ENCODE peak calls at places on chromosomes 7 and 10, in six cellular contexts. R is neuronal stem cell, H is PC-3, W is Panc1, A is tibial nerve, G is adrenal gland. C is an unnamed sample.

GRCh38 chr7:2307690-2308107 is 6.5 kb downstream of the SNX8 start:
- DNase-seq in R (no peak), H (no peak), W (no peak), A (no peak), G (no peak), C (no peak)

GRCh38 chr7:72674394-72674793 is 153.6 kb downstream of the TYW1B start:
- DNase-seq in R (no peak), H (peak; percentile 48), W (no peak), A (no peak), G (no peak), C (no peak)

GRCh38 chr7:22810843-22811242 is 11.8 kb downstream of the TOMM7 start:
- DNase-seq in R (no peak), H (no peak), W (no peak), A (no peak), G (no peak), C (no peak)

GRCh38 chr7:122143376-122143750 is 686 bp downstream of the AASS start:
- DNase-seq in R (peak; percentile 21), H (no peak), W (no peak), A (no peak), G (peak; percentile 17), C (no peak)

GRCh38 chr7:130387628-130388403 is 7.5 kb downstream of the CPA1 start:
- DNase-seq in R (no peak), H (no peak), W (no peak), A (no peak), G (no peak), C (no peak)

GRCh38 chr10:97633921-97634320 is 621 bp upstream of the MORN4 start:
- DNase-seq in R (no peak), H (peak; percentile 20), W (no peak), A (no peak), G (no peak), C (no peak)

GRCh38 chr7:115008465-115009114 is 86.7 kb downstream of the MDFIC start:
- DNase-seq in R (no peak), H (no peak), W (no peak), A (peak; percentile 75), G (peak; percentile 67), C (no peak)

GRCh38 chr7:31106303-31107105 is 54.4 kb downstream of the ADCYAP1R1 start:
- DNase-seq in R (no peak), H (no peak), W (no peak), A (no peak), G (no peak), C (no peak)

GRCh38 chr10:73937333-73938020 is 26.5 kb downstream of the PLAU start:
- DNase-seq in R (no peak), H (peak; percentile 52), W (no peak), A (no peak), G (no peak), C (no peak)

GRCh38 chr7:155815332-155816191 is 3.3 kb upstream of the SHH start:
- DNase-seq in R (no peak), H (peak; percentile 76), W (no peak), A (no peak), G (peak; percentile 74), C (peak; percentile 73)

DNA sequence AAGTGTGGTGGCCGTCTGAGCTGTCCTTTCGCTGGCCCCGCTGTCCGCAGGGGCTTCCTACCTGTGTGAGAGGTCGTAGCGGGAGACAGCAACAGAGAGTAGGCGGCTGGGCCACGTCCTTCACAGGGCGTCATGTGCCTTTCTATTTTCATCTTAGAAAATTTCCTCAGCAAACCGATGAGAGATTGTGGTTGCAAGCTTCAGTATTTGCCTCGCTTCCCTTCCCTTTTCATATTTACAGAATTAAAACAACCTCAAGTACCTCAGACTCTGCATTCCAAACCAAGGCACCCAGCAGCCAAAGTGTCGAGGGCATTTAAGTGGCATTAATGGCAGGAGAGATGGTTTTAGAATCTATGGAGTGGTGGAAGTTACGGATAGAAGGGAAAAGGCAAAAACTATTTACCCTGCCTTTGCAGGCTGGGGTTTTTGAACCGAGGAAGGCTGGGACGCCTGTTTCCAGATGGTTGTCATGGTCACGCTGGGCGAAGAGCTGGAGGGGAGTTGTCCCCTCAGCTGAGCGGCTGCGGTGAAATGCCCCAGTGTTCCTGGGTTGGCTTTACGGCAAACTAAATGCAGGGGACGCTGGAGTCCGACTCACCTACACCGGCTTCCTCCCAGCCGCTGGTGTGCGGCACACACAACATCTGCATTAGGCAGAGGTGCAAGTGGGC is 41.9 kb downstream of the WIPI2 start:
- DNase-seq in R (no peak), H (no peak), W (no peak), A (no peak), G (no peak), C (no peak)
- H3K36me3 ChIP-seq in R (peaks cover 63% of the 10 kb centered on the region), H (peaks cover 3% of the 10 kb centered on the region), W (peaks cover 3% of the 10 kb centered on the region), A (peaks cover 67% of the 10 kb centered on the region), G (peaks cover 53% of the 10 kb centered on the region), C (peaks cover 19% of the 10 kb centered on the region)

GRCh38 chr10:43403911-43404674 is 4.9 kb downstream of the HNRNPF start:
- DNase-seq in R (no peak), H (peak; percentile 46), W (no peak), A (no peak), G (no peak), C (no peak)
- H3K4me3 ChIP-seq in R (no peak overlapping the region), H (peak overlapping the region; percentile 98), W (peak overlapping the region; percentile 96), A (no peak overlapping the region), G (no peak overlapping the region), C (peak overlapping the region; percentile 31)

GRCh38 chr10:1247598-1248261 is 191.5 kb downstream of the WDR37 start:
- DNase-seq in R (no peak), H (no peak), W (no peak), A (no peak), G (no peak), C (no peak)
- H3K36me3 ChIP-seq in R (no peaks in the 10 kb centered on the region), H (no peaks in the 10 kb centered on the region), W (no peaks in the 10 kb centered on the region), A (no peaks in the 10 kb centered on the region), G (no peaks in the 10 kb centered on the region), C (no peaks in the 10 kb centered on the region)

GRCh38 chr10:70493660-70494234 is 15.2 kb downstream of the PALD1 start:
- DNase-seq in R (no peak), H (no peak), W (no peak), A (no peak), G (no peak), C (no peak)
- H3K4me3 ChIP-seq in R (no peak overlapping the region), H (no peak overlapping the region), W (no peak overlapping the region), A (no peak overlapping the region), G (no peak overlapping the region), C (no peak overlapping the region)

GRCh38 chr10:128144547-128144946 is 18.3 kb upstream of the MKI67 start:
- DNase-seq in R (no peak), H (no peak), W (no peak), A (no peak), G (no peak), C (no peak)

GRCh38 chr10:128143531-128143930 is 17.3 kb upstream of the MKI67 start:
- DNase-seq in R (no peak), H (no peak), W (no peak), A (no peak), G (no peak), C (no peak)

GRCh38 chr10:128137877-128138276 is 11.7 kb upstream of the MKI67 start:
- DNase-seq in R (no peak), H (no peak), W (no peak), A (no peak), G (no peak), C (no peak)

DNA sequence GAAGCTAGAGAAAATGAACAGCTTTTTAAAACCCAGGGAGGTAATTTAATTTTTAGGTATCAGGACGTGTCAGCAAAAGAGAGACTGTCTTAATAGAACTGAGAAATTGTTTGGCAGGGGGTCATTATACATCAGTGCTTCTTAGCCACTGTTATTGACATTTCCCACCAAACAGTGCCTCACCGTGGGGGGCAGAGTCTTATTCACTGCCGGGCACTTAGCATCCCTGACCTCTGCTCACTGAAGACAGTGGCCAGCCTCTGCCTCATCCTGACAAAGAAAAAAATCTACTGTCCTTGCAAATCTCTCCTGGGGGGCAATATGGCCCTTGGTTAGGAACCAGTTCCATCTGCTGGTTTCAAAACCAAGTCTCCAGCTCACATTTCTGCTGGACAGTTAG is 14.2 kb upstream of the MKI67 start:
- DNase-seq in R (no peak), H (no peak), W (no peak), A (no peak), G (no peak), C (no peak)
- H3K36me3 ChIP-seq in R (no peaks in the 10 kb centered on the region), H (no peaks in the 10 kb centered on the region), W (no peaks in the 10 kb centered on the region), A (no peaks in the 10 kb centered on the region), G (no peaks in the 10 kb centered on the region), C (no peaks in the 10 kb centered on the region)

DNA sequence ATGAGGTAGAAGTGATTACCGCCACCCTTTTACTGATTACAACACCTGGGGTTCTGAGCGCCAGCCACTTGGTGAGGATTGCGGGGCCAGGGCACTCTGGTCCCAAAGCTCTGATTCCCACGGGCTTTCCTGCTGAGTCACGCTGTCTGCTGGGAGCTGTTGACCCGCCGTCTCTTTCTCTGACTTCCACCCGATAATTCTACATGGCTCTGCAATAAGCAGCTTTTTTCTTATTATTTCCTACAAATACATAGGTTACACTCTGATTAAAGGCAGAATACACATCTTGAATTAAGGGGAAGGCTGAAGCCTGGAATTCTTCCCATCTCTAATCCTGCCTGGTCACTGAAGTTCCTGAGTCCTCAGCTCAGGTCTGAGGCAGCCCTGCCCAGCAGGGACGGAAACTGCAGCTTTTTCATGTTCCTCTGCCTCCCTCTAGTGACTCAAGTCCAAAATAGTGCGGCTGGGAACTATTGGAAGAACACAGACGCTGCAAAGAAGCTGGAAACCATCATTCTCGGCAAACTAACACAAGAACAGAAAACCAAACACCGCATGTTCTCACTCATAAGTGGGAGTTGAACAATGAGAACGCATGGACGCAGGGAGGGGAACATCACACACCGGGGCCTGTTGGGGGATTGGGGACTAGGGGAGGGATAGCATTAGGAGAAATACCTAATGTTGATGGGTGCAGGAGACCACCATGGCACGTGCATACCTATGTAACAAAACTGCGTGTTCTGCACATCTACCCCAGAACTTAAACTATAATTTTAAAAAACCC is 178.3 kb downstream of the PRKCQ start:
- DNase-seq in R (peak; percentile 76), H (peak; percentile 81), W (peak; percentile 75), A (peak; percentile 46), G (peak; percentile 81), C (peak; percentile 59)
- H3K4me3 ChIP-seq in R (no peak overlapping the region), H (peak overlapping the region; percentile 68), W (peak overlapping the region; percentile 60), A (no peak overlapping the region), G (no peak overlapping the region), C (no peak overlapping the region)

C was measured in CD8-positive, alpha-beta T cell.